ENCODE peak calls at places on chromosomes 3 and 15, in six cellular contexts. S is heart right ventricle, J is tibial nerve, I is neural progenitor cell, R is cardiac muscle cell, G is GM23248. X is an unnamed sample.

GRCh38 chr15:87365221-87365620 is 891.3 kb downstream of the NTRK3 start:
- DNase-seq in S (no peak), J (no peak), I (no peak), R (peak; percentile 76), G (peak; percentile 76), X (peak; percentile 6)

GRCh38 chr3:175670572-175670971 is 811.4 kb downstream of the NAALADL2 start:
- DNase-seq in S (no peak), J (no peak), I (no peak), R (no peak), G (peak; percentile 56), X (no peak)

GRCh38 chr3:107641572-107642307 is 119.0 kb downstream of the BBX start:
- DNase-seq in S (no peak), J (no peak), I (no peak), R (peak; percentile 76), G (peak; percentile 54), X (no peak)

GRCh38 chr15:74727727-74728126 is 2.4 kb upstream of the CYP1A1 start:
- DNase-seq in S (peak; percentile 56), J (no peak), I (no peak), R (no peak), G (no peak), X (no peak)

GRCh38 chr3:32420138-32420981 is 28.7 kb downstream of the CMTM7 start:
- DNase-seq in S (no peak), J (no peak), I (peak; percentile 48), R (peak; percentile 49), G (peak; percentile 50), X (peak; percentile 31)

GRCh38 chr3:45078910-45079522 is 52.9 kb downstream of the CLEC3B start:
- DNase-seq in S (no peak), J (no peak), I (no peak), R (peak; percentile 66), G (peak; percentile 39), X (no peak)

GRCh38 chr3:15099364-15100098 is 583 bp upstream of the RBSN start:
- DNase-seq in S (no peak), J (no peak), I (peak; percentile 16), R (no peak), G (no peak), X (no peak)

GRCh38 chr3:177569193-177569592 is 371.9 kb upstream of the TBL1XR1 start:
- DNase-seq in S (no peak), J (no peak), I (no peak), R (peak; percentile 60), G (no peak), X (no peak)

GRCh38 chr15:71810256-71811035 is at the start of gene NR2E3:
- DNase-seq in S (no peak), J (no peak), I (no peak), R (no peak), G (no peak), X (peak; percentile 97)

GRCh38 chr15:83215306-83215705 is 7.7 kb upstream of the HDGFL3 start:
- DNase-seq in S (no peak), J (no peak), I (no peak), R (no peak), G (no peak), X (no peak)

GRCh38 chr3:77254967-77255831 is 215.3 kb downstream of the ROBO2 start:
- DNase-seq in S (peak; percentile 40), J (no peak), I (peak; percentile 80), R (peak; percentile 60), G (peak; percentile 68), X (peak; percentile 38)

GRCh38 chr3:186966406-186966805 is 36.1 kb downstream of the ST6GAL1 start:
- DNase-seq in S (no peak), J (no peak), I (no peak), R (no peak), G (no peak), X (peak; percentile 83)

GRCh38 chr3:193951859-193952258 is 184.1 kb upstream of the HES1 start:
- DNase-seq in S (no peak), J (no peak), I (no peak), R (no peak), G (no peak), X (no peak)

GRCh38 chr3:120098710-120099109 is 4.5 kb upstream of the GSK3B start:
- DNase-seq in S (no peak), J (no peak), I (no peak), R (no peak), G (no peak), X (no peak)

GRCh38 chr15:58627706-58628105 is 121.8 kb downstream of the ADAM10 start:
- DNase-seq in S (no peak), J (no peak), I (no peak), R (peak; percentile 29), G (no peak), X (no peak)
- H3K27ac ChIP-seq in S (peak overlapping the region; percentile 82), J (peak overlapping the region; percentile 76), I (no peak overlapping the region), R (no peak overlapping the region), G (no peak overlapping the region), X (no peak overlapping the region)

DNA sequence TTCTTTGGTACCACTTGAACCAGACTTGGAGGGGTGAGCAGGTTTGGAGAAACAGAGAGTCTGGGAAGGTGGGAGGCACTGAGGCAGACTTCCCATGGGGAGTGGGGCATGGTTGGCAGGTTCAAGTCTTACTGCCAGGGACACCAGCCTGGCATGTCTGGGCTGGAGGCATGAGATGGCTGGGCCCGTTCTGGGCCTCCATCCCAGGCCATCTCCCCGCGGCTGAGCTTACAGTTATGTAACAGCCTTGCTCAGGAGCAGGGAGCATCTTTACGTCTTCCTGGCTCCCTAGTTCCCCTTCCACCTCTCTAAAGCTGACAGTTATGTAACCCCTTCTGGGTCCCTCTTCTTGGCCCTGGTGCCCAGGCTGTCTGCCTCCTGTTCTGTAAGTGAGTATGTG is 12.4 kb downstream of the VIPR1 start:
- DNase-seq in S (no peak), J (no peak), I (no peak), R (no peak), G (no peak), X (no peak)
- H3K4me1 ChIP-seq in S (peaks cover 5% of the 10 kb centered on the region), J (no peaks in the 10 kb centered on the region), I (no peaks in the 10 kb centered on the region), R (no peaks in the 10 kb centered on the region), G (no peaks in the 10 kb centered on the region), X (no peaks in the 10 kb centered on the region)

GRCh38 chr3:131728898-131729297 is 226.1 kb upstream of the MRPL3 start:
- DNase-seq in S (no peak), J (no peak), I (no peak), R (no peak), G (peak; percentile 48), X (no peak)
- H3K4me3 ChIP-seq in S (no peak overlapping the region), J (no peak overlapping the region), I (no peak overlapping the region), R (no peak overlapping the region), G (no peak overlapping the region), X (no peak overlapping the region)

DNA sequence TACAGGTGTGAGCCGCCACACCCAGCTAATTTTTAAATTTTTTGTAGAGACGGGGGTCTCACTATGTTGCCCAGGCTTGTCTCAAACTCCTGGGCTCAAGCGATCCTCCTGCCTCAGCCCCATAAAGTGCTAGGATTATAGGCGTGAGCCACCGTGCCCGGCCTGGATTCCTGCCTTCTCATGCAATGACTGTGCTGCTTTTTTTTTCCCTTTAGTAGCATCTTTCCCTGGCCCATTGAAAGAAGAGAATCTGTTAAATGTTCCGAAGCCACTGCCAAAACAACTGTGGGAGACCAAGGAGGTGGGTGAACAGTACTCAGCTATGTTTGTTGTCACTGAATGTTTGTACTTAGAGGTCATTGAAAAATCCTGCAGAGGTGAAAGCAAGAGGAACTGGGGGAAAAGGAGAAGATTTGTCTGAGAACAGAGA is 88.0 kb downstream of the CRTC3 start:
- DNase-seq in S (no peak), J (no peak), I (no peak), R (no peak), G (peak; percentile 15), X (no peak)
- H3K27ac ChIP-seq in S (peak overlapping the region; percentile 38), J (no peak overlapping the region), I (no peak overlapping the region), R (no peak overlapping the region), G (peak overlapping the region; percentile 46), X (no peak overlapping the region)

DNA sequence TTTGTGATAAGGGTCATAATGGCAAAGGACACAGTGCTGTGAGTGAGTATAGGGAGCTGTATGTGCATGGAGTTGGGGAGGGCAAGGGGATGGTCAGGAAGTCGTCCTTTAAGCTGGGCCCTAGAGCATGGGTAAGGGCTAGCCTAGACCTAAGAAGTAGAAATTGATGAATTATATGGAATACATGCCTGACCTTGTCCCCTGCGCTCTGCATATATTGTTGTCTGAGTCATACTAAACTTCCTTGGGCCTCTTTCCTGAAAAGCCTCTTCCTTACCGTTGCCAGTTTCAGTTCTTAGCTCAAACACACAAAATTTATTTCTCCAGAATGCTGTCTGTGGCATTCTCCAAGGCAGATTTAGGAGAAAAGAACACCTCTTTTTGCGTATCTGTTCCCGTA is 4.6 kb downstream of the SNRK start:
- DNase-seq in S (no peak), J (no peak), I (no peak), R (peak; percentile 13), G (peak; percentile 23), X (no peak)
- H3K4me1 ChIP-seq in S (peaks cover 17% of the 10 kb centered on the region), J (no peaks in the 10 kb centered on the region), I (peaks cover 18% of the 10 kb centered on the region), R (peaks cover 4% of the 10 kb centered on the region), G (peaks cover 31% of the 10 kb centered on the region), X (no peaks in the 10 kb centered on the region)

DNA sequence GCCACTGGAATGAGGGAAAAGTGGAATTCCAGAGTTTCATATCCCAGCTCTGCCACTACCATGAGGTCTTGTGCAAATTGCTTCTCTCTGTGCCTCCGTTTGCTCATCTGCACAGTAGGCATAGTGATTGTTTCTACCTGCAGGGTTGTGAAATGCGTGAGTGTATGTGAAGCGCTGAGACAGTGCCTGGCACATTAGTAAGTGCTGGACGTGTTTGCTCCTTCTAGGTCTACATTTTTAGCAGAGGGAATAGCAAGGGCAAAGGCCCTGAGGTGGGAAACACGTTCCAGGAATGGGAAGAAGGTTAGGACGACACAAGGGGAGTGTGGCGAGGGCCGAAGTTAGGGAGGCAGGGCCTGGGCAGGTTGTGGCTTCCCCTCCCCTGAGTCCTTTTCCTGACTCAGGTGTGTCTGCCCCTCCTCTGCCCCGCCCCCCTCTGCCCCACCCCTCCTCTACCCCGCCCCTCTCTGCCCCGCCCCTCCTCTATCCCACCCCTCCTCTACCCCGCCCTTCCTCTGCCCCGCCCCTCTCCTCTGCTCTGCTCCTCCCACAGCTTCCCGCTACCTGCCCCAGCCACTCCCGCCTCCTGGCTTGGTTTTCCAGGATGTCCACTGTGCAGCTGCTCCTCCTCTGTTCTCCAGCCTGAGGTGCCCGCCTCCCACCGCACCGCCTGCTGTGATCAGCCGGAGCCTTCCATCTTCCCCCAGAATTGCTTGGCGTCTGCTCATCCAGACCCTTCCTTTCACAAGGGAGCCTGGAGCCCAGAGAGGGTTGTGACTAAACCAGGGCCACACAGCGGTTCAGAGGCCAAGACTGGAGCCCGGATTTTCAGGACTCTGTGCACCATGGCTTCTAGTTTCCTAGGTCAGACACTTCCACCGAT is 31.1 kb upstream of the SMAD6 start:
- DNase-seq in S (no peak), J (no peak), I (peak; percentile 76), R (no peak), G (no peak), X (peak; percentile 56)
- H3K4me3 ChIP-seq in S (no peak overlapping the region), J (no peak overlapping the region), I (no peak overlapping the region), R (no peak overlapping the region), G (no peak overlapping the region), X (no peak overlapping the region)